ENCODE peak calls at places on chromosomes 1 and 21, in ten cellular contexts. W is stimulated activated CD4-positive, alpha-beta T cell treated with anti-CD3 and anti-CD28 coated beads, Interleukin-4, amount 100 ng/mL, for 4 hours; R is pons; P is cortex of kidney; M is HT-29; F is hippocampal formation; D is SJCRH30; X is activated CD4-positive, alpha-beta T cell treated with anti-CD3 and anti-CD28 coated beads, Interleukin-2, amount 50 U/mL, for 1 hour; S is NCI-H2107; L is neural crest cell. K is an unnamed sample.

GRCh38 chr1:109441105-109441504 is 14.9 kb upstream of the PSMA5 start:
- DNase-seq in X (no peak), W (no peak), F (no peak), M (no peak), S (no peak), L (no peak), P (no peak), R (no peak), D (no peak), K (peak)

GRCh38 chr1:60994369-60994768 is 88.0 kb upstream of the NFIA start:
- DNase-seq in S (no peak), M (no peak), F (no peak), L (no peak), P (no peak), D (no peak), X (no peak), W (no peak), R (no peak), K (no peak)

GRCh38 chr21:44618504-44618903 is 6.6 kb downstream of the KRTAP10-8 start:
- DNase-seq in R (peak), W (no peak), M (peak), P (no peak), D (no peak), X (no peak), L (no peak), F (no peak), S (no peak), K (peak)

GRCh38 chr1:206461602-206462455 is 8.4 kb upstream of the IKBKE start:
- DNase-seq in X (peak), F (peak), P (no peak), W (peak), L (peak), M (peak), S (no peak), D (peak), R (peak), K (peak)

GRCh38 chr1:26538480-26539412 is 9.2 kb downstream of the RPS6KA1 start:
- DNase-seq in R (no peak), L (peak), P (no peak), X (peak), F (no peak), W (peak), D (peak), M (peak), S (no peak), K (peak)

GRCh38 chr1:52553372-52554266 is 727 bp upstream of the TUT4 start:
- DNase-seq in L (peak), S (peak), D (peak), R (peak), W (peak), F (peak), M (peak), P (no peak), X (peak), K (peak)

GRCh38 chr21:41227357-41228005 is 59.5 kb downstream of the BACE2 start:
- DNase-seq in S (no peak), F (no peak), D (no peak), P (no peak), R (no peak), L (no peak), W (no peak), M (no peak), X (no peak), K (no peak)

GRCh38 chr1:1228187-1228586 is 3.6 kb downstream of the SDF4 start:
- DNase-seq in X (no peak), F (no peak), R (no peak), W (no peak), D (no peak), S (no peak), M (no peak), P (no peak), L (no peak), K (no peak)

GRCh38 chr1:143727263-143727662 is 244.5 kb downstream of the FAM72C start:
- DNase-seq in P (no peak), L (no peak), M (no peak), S (no peak), D (no peak), W (no peak), R (no peak), F (no peak), X (no peak), K (no peak)

GRCh38 chr1:156431366-156432108 is 62.5 kb downstream of the RHBG start:
- DNase-seq in L (no peak), F (no peak), X (no peak), D (no peak), R (no peak), M (no peak), P (no peak), W (no peak), S (no peak), K (no peak)

GRCh38 chr1:94591791-94592565 is 50.4 kb upstream of the F3 start:
- DNase-seq in F (peak), P (no peak), S (no peak), M (no peak), X (no peak), D (no peak), W (no peak), L (peak), R (peak), K (no peak)

GRCh38 chr1:150535511-150536281 is 13.5 kb upstream of the ADAMTSL4 start:
- DNase-seq in W (no peak), F (no peak), S (no peak), D (no peak), P (no peak), X (no peak), R (no peak), M (no peak), L (no peak), K (peak)

GRCh38 chr1:239997515-239998311 is 94.0 kb upstream of the FMN2 start:
- DNase-seq in S (no peak), X (no peak), M (no peak), L (peak), D (no peak), R (no peak), F (no peak), P (no peak), W (peak), K (no peak)

GRCh38 chr1:9143250-9143649 is 14.3 kb upstream of the GPR157 start:
- DNase-seq in R (no peak), S (no peak), X (no peak), P (no peak), D (no peak), F (no peak), W (no peak), M (no peak), L (no peak), K (peak)

GRCh38 chr1:229563241-229563640 is 4.7 kb upstream of the ABCB10 start:
- DNase-seq in L (no peak), R (no peak), F (no peak), S (peak), X (no peak), P (no peak), W (no peak), M (no peak), D (peak), K (no peak)

GRCh38 chr1:83751602-83752001 is 247.3 kb downstream of the TTLL7 start:
- DNase-seq in X (no peak), P (no peak), R (no peak), W (no peak), L (no peak), D (no peak), M (no peak), F (no peak), S (no peak), K (no peak)

GRCh38 chr1:108889706-108890105 is 12.9 kb downstream of the GPSM2 start:
- DNase-seq in W (no peak), X (no peak), P (no peak), F (no peak), D (no peak), S (no peak), L (no peak), M (no peak), R (no peak), K (no peak)

GRCh38 chr1:185531838-185532237 is 202.4 kb upstream of the HMCN1 start:
- DNase-seq in W (no peak), R (no peak), S (no peak), P (no peak), F (no peak), D (no peak), L (no peak), X (no peak), M (no peak), K (no peak)

GRCh38 chr21:44024895-44025353 is 12.8 kb downstream of the TRAPPC10 start:
- DNase-seq in F (peak), D (no peak), X (no peak), R (peak), W (no peak), M (no peak), L (no peak), S (no peak), P (no peak), K (peak)

GRCh38 chr1:221239911-221240310 is 360.7 kb downstream of the HLX start:
- DNase-seq in F (no peak), R (no peak), P (no peak), W (no peak), X (no peak), M (no peak), D (no peak), L (no peak), S (no peak), K (no peak)